ENCODE peak calls at places on chromosomes 4 and X, in five cellular contexts. W, J, T, S and A are unnamed samples.

GRCh38 chrX:101619336-101619735 is 1.5 kb upstream of the ARMCX6 start:
- DNase-seq in S (peak), W (no peak), T (no peak), J (peak), A (peak)

GRCh38 chr4:143586080-143586479 is 72.6 kb downstream of the SMARCA5 start:
- DNase-seq in J (no peak), S (no peak), T (no peak), W (no peak), A (no peak)

GRCh38 chr4:169159614-169160013 is 111.1 kb downstream of the SH3RF1 start:
- DNase-seq in S (no peak), T (no peak), J (no peak), W (no peak), A (no peak)

GRCh38 chr4:86521373-86521969 is 72.6 kb upstream of the PTPN13 start:
- DNase-seq in T (no peak), S (no peak), J (no peak), W (no peak), A (no peak)

GRCh38 chrX:130171446-130172126 is at the start of gene RAB33A:
- DNase-seq in J (peak), W (peak), S (peak), T (peak), A (peak)

GRCh38 chr4:37816719-37817118 is 9.8 kb upstream of the PGM2 start:
- DNase-seq in T (no peak), S (no peak), J (no peak), W (no peak), A (no peak)

GRCh38 chrX:71111851-71112468 is 583 bp upstream of the IL2RG start:
- DNase-seq in W (no peak), J (no peak), S (no peak), T (no peak), A (no peak)

GRCh38 chrX:49184294-49185061 is 1.7 kb downstream of the PRICKLE3 start:
- DNase-seq in T (no peak), S (peak), J (peak), W (peak), A (peak)

GRCh38 chrX:96985046-96985445 is 101.3 kb downstream of the RPA4 start:
- DNase-seq in S (no peak), T (no peak), J (no peak), W (no peak), A (no peak)

GRCh38 chr4:140752669-140753068 is 3.5 kb downstream of the TBC1D9 start:
- DNase-seq in T (no peak), W (no peak), J (no peak), S (no peak), A (no peak)

GRCh38 chr4:3563403-3563802 is 31.2 kb upstream of the LRPAP1 start:
- DNase-seq in T (no peak), J (no peak), S (no peak), W (no peak), A (no peak)

GRCh38 chrX:47796433-47796906 is 40.2 kb upstream of the ZNF81 start:
- DNase-seq in J (no peak), T (no peak), S (no peak), W (no peak), A (no peak)

GRCh38 chr4:127781303-127782024 is 658 bp upstream of the HSPA4L start:
- DNase-seq in S (peak), W (peak), T (no peak), J (no peak), A (no peak)

GRCh38 chrX:56764153-56764974 is 35.3 kb downstream of the NBDY start:
- DNase-seq in J (no peak), W (peak), T (peak), S (no peak), A (no peak)

GRCh38 chrX:1442724-1443367 is 9.9 kb downstream of the ASMTL start:
- DNase-seq in W (peak), S (no peak), J (no peak), T (no peak), A (no peak)

GRCh38 chr4:153560918-153561317 is 94.8 kb downstream of the TMEM131L start:
- DNase-seq in T (no peak), W (no peak), S (no peak), J (no peak), A (no peak)

GRCh38 chr4:153780221-153780620 is 8.7 kb downstream of the SFRP2 start:
- DNase-seq in J (no peak), T (no peak), S (no peak), W (no peak), A (no peak)

GRCh38 chrX:38346150-38346549 is 6.3 kb upstream of the OTC start:
- DNase-seq in S (no peak), T (no peak), W (no peak), J (no peak), A (no peak)

GRCh38 chr4:69881173-69881773 is 21.3 kb upstream of the SULT1E1 start:
- DNase-seq in J (peak), W (peak), T (no peak), S (peak), A (peak)

GRCh38 chr4:10135252-10135651 is 18.7 kb upstream of the WDR1 start:
- DNase-seq in W (no peak), J (no peak), T (no peak), S (no peak), A (no peak)

GRCh38 chrX:54045563-54046228 is 1.4 kb upstream of the PHF8 start:
- DNase-seq in S (peak), T (no peak), W (no peak), J (no peak), A (peak)

GRCh38 chr4:38673109-38673978 is 9.3 kb downstream of the KLF3 start:
- DNase-seq in T (no peak), W (peak), S (peak), J (peak), A (no peak)

GRCh38 chrX:151393514-151393913 is 3.5 kb upstream of the VMA21 start:
- DNase-seq in J (no peak), W (no peak), S (peak), T (peak), A (no peak)

GRCh38 chr4:139872274-139872673 is 206.7 kb downstream of the MGST2 start:
- DNase-seq in S (no peak), T (no peak), J (no peak), W (no peak), A (no peak)

GRCh38 chr4:58749206-58749605 is 1639.0 kb upstream of the IGFBP7 start:
- DNase-seq in T (no peak), S (peak), J (no peak), W (no peak), A (peak)

GRCh38 chr4:113052379-113052951 is 3.0 kb downstream of the ANK2 start:
- DNase-seq in W (no peak), J (no peak), S (peak), T (no peak), A (no peak)

GRCh38 chr4:7976025-7976424 is 36.4 kb upstream of the AFAP1 start:
- DNase-seq in J (no peak), W (no peak), T (no peak), S (no peak), A (no peak)

GRCh38 chrX:150506486-150506885 is 61.9 kb upstream of the MTM1 start:
- DNase-seq in W (no peak), S (no peak), T (no peak), J (peak), A (no peak)

GRCh38 chrX:66635360-66635759 is 3.5 kb downstream of the EDA2R start:
- DNase-seq in W (no peak), J (no peak), S (no peak), T (no peak), A (no peak)

GRCh38 chr4:3312362-3312761 is 19.5 kb downstream of the RGS12 start:
- DNase-seq in S (no peak), T (no peak), W (no peak), J (no peak), A (no peak)

GRCh38 chr4:109072595-109072994 is 229.9 kb downstream of the COL25A1 start:
- DNase-seq in T (no peak), J (no peak), S (no peak), W (no peak), A (no peak)

GRCh38 chr4:99998062-99998880 is 48.2 kb upstream of the H2AZ1 start:
- DNase-seq in T (no peak), W (no peak), S (no peak), J (no peak), A (peak)

GRCh38 chrX:129980540-129981206 is 1.8 kb upstream of the BCORL1 start:
- DNase-seq in S (peak), W (peak), J (no peak), T (peak), A (no peak)

GRCh38 chr4:16205298-16206164 is 20.7 kb downstream of the TAPT1 start:
- DNase-seq in W (no peak), S (peak), J (peak), T (no peak), A (peak)

GRCh38 chr4:77336411-77337142 is 179.6 kb downstream of the CCNG2 start:
- DNase-seq in T (no peak), J (no peak), S (no peak), W (no peak), A (no peak)

GRCh38 chr4:84237008-84237407 is 262.1 kb downstream of the NKX6-1 start:
- DNase-seq in S (no peak), J (no peak), T (no peak), W (no peak), A (no peak)

GRCh38 chrX:71619193-71619592 is 882 bp upstream of the CXCR3 start:
- DNase-seq in W (no peak), S (no peak), J (no peak), T (peak), A (no peak)